ENCODE peak calls at places on chromosomes 1 and 21, in ten cellular contexts. One of them, this sample, is unnamed.

GRCh38 chr1:85801520-85801919 is 93.3 kb upstream of the ZNHIT6 start:
- DNase-seq in psoas muscle: no peak
- DNase-seq in Right ventricle myocardium superior: no peak
- DNase-seq in HTR-8/SVneo: no peak
- DNase-seq in NCI-H1092: no peak
- DNase-seq in RWPE1: peak; percentile 11
- DNase-seq in dermis microvascular lymphatic vessel endothelial cell: no peak
- DNase-seq in WTC11: no peak
- DNase-seq in NCI-H2029 treated with DMSO at 0.1 percent for 48 hours: no peak
- DNase-seq in epithelial cell of prostate: no peak
- DNase-seq in this sample: no peak

GRCh38 chr1:199956005-199956404 is 71.5 kb upstream of the NR5A2 start:
- DNase-seq in Right ventricle myocardium superior: no peak
- DNase-seq in HTR-8/SVneo: no peak
- DNase-seq in NCI-H2029 treated with DMSO at 0.1 percent for 48 hours: no peak
- DNase-seq in epithelial cell of prostate: no peak
- DNase-seq in NCI-H1092: no peak
- DNase-seq in psoas muscle: no peak
- DNase-seq in WTC11: no peak
- DNase-seq in RWPE1: no peak
- DNase-seq in dermis microvascular lymphatic vessel endothelial cell: no peak
- DNase-seq in this sample: no peak

GRCh38 chr1:200035956-200036615 is 8.6 kb downstream of the NR5A2 start:
- DNase-seq in Right ventricle myocardium superior: no peak
- DNase-seq in NCI-H1092: no peak
- DNase-seq in epithelial cell of prostate: no peak
- DNase-seq in RWPE1: no peak
- DNase-seq in psoas muscle: no peak
- DNase-seq in NCI-H2029 treated with DMSO at 0.1 percent for 48 hours: no peak
- DNase-seq in WTC11: no peak
- DNase-seq in HTR-8/SVneo: no peak
- DNase-seq in dermis microvascular lymphatic vessel endothelial cell: no peak
- DNase-seq in this sample: no peak

GRCh38 chr1:4749406-4749805 is 95.0 kb downstream of the AJAP1 start:
- DNase-seq in Right ventricle myocardium superior: no peak
- DNase-seq in NCI-H2029 treated with DMSO at 0.1 percent for 48 hours: no peak
- DNase-seq in RWPE1: no peak
- DNase-seq in psoas muscle: no peak
- DNase-seq in HTR-8/SVneo: no peak
- DNase-seq in WTC11: no peak
- DNase-seq in NCI-H1092: no peak
- DNase-seq in epithelial cell of prostate: no peak
- DNase-seq in dermis microvascular lymphatic vessel endothelial cell: no peak
- DNase-seq in this sample: no peak

GRCh38 chr1:7375329-7375728 is 395.8 kb upstream of the VAMP3 start:
- DNase-seq in epithelial cell of prostate: no peak
- DNase-seq in HTR-8/SVneo: no peak
- DNase-seq in RWPE1: no peak
- DNase-seq in psoas muscle: no peak
- DNase-seq in dermis microvascular lymphatic vessel endothelial cell: no peak
- DNase-seq in Right ventricle myocardium superior: no peak
- DNase-seq in NCI-H2029 treated with DMSO at 0.1 percent for 48 hours: no peak
- DNase-seq in WTC11: no peak
- DNase-seq in NCI-H1092: no peak
- DNase-seq in this sample: no peak

GRCh38 chr21:38735807-38736206 is 69.9 kb upstream of the ETS2 start:
- DNase-seq in NCI-H1092: no peak
- DNase-seq in WTC11: no peak
- DNase-seq in dermis microvascular lymphatic vessel endothelial cell: no peak
- DNase-seq in Right ventricle myocardium superior: no peak
- DNase-seq in epithelial cell of prostate: no peak
- DNase-seq in psoas muscle: no peak
- DNase-seq in NCI-H2029 treated with DMSO at 0.1 percent for 48 hours: no peak
- DNase-seq in HTR-8/SVneo: no peak
- DNase-seq in RWPE1: no peak
- DNase-seq in this sample: no peak

GRCh38 chr1:176800978-176801552 is 338.1 kb downstream of the PAPPA2 start:
- DNase-seq in HTR-8/SVneo: no peak
- DNase-seq in NCI-H1092: no peak
- DNase-seq in psoas muscle: no peak
- DNase-seq in RWPE1: no peak
- DNase-seq in NCI-H2029 treated with DMSO at 0.1 percent for 48 hours: no peak
- DNase-seq in dermis microvascular lymphatic vessel endothelial cell: no peak
- DNase-seq in epithelial cell of prostate: no peak
- DNase-seq in Right ventricle myocardium superior: no peak
- DNase-seq in WTC11: no peak
- DNase-seq in this sample: no peak

GRCh38 chr1:6587261-6588005 is 7.6 kb downstream of the ZBTB48 start:
- DNase-seq in dermis microvascular lymphatic vessel endothelial cell: no peak
- DNase-seq in NCI-H1092: peak; percentile 85
- DNase-seq in epithelial cell of prostate: no peak
- DNase-seq in HTR-8/SVneo: no peak
- DNase-seq in NCI-H2029 treated with DMSO at 0.1 percent for 48 hours: peak; percentile 71
- DNase-seq in Right ventricle myocardium superior: peak; percentile 86
- DNase-seq in psoas muscle: peak; percentile 93
- DNase-seq in WTC11: no peak
- DNase-seq in RWPE1: peak; percentile 41
- DNase-seq in this sample: peak; percentile 44

GRCh38 chr1:226629210-226629895 is 80.8 kb downstream of the STUM start:
- DNase-seq in HTR-8/SVneo: no peak
- DNase-seq in WTC11: no peak
- DNase-seq in dermis microvascular lymphatic vessel endothelial cell: no peak
- DNase-seq in epithelial cell of prostate: no peak
- DNase-seq in NCI-H1092: no peak
- DNase-seq in Right ventricle myocardium superior: peak; percentile 34
- DNase-seq in psoas muscle: peak; percentile 45
- DNase-seq in RWPE1: no peak
- DNase-seq in NCI-H2029 treated with DMSO at 0.1 percent for 48 hours: no peak
- DNase-seq in this sample: peak; percentile 56

GRCh38 chr1:31977361-31978131 is 36.1 kb upstream of the KHDRBS1 start:
- DNase-seq in WTC11: peak; percentile 67
- DNase-seq in dermis microvascular lymphatic vessel endothelial cell: no peak
- DNase-seq in epithelial cell of prostate: no peak
- DNase-seq in NCI-H2029 treated with DMSO at 0.1 percent for 48 hours: no peak
- DNase-seq in RWPE1: peak; percentile 22
- DNase-seq in HTR-8/SVneo: peak; percentile 33
- DNase-seq in NCI-H1092: peak; percentile 17
- DNase-seq in psoas muscle: peak; percentile 74
- DNase-seq in Right ventricle myocardium superior: no peak
- DNase-seq in this sample: no peak

This sample was measured in tibial artery.